ENCODE peak calls at places on chromosomes 7 and 10, in eight cellular contexts. One of them, this sample, is unnamed.

GRCh38 chr10:86402283-86402931 is 35.8 kb upstream of the GRID1 start:
- DNase-seq in glutamatergic neuron: no peak
- DNase-seq in heart right ventricle: no peak
- DNase-seq in GM13977: no peak
- DNase-seq in H1: no peak
- DNase-seq in heart left ventricle: no peak
- DNase-seq in MM.1S: no peak
- DNase-seq in kidney: no peak
- DNase-seq in this sample: no peak

GRCh38 chr7:105759670-105760548 is 116.5 kb downstream of the ATXN7L1 start:
- DNase-seq in glutamatergic neuron: peak; percentile 51
- DNase-seq in heart right ventricle: peak; percentile 36
- DNase-seq in GM13977: no peak
- DNase-seq in H1: no peak
- DNase-seq in heart left ventricle: no peak
- DNase-seq in MM.1S: peak; percentile 56
- DNase-seq in kidney: no peak
- DNase-seq in this sample: peak; percentile 38

GRCh38 chr7:16693601-16694318 is 47.8 kb downstream of the BZW2 start:
- DNase-seq in glutamatergic neuron: no peak
- DNase-seq in heart right ventricle: no peak
- DNase-seq in GM13977: no peak
- DNase-seq in H1: no peak
- DNase-seq in heart left ventricle: no peak
- DNase-seq in MM.1S: no peak
- DNase-seq in kidney: no peak
- DNase-seq in this sample: no peak

GRCh38 chr10:120600871-120601644 is 144.0 kb downstream of the PLPP4 start:
- DNase-seq in glutamatergic neuron: peak; percentile 69
- DNase-seq in heart right ventricle: no peak
- DNase-seq in GM13977: no peak
- DNase-seq in H1: peak; percentile 63
- DNase-seq in heart left ventricle: no peak
- DNase-seq in MM.1S: no peak
- DNase-seq in kidney: no peak
- DNase-seq in this sample: peak; percentile 67

GRCh38 chr7:92833766-92834605 is 2.4 kb downstream of the CDK6 start:
- DNase-seq in glutamatergic neuron: peak; percentile 80
- DNase-seq in heart right ventricle: peak; percentile 86
- DNase-seq in GM13977: peak; percentile 75
- DNase-seq in H1: peak; percentile 83
- DNase-seq in heart left ventricle: peak; percentile 91
- DNase-seq in MM.1S: peak; percentile 84
- DNase-seq in kidney: peak; percentile 92
- DNase-seq in this sample: peak; percentile 66

GRCh38 chr10:58590152-58590551 is 77.5 kb downstream of the BICC1 start:
- DNase-seq in glutamatergic neuron: no peak
- DNase-seq in heart right ventricle: peak; percentile 22
- DNase-seq in GM13977: no peak
- DNase-seq in H1: no peak
- DNase-seq in heart left ventricle: no peak
- DNase-seq in MM.1S: no peak
- DNase-seq in kidney: peak; percentile 44
- DNase-seq in this sample: no peak

GRCh38 chr10:71774916-71775702 is 1.8 kb upstream of the VSIR start:
- DNase-seq in glutamatergic neuron: no peak
- DNase-seq in heart right ventricle: no peak
- DNase-seq in GM13977: no peak
- DNase-seq in H1: no peak
- DNase-seq in heart left ventricle: no peak
- DNase-seq in MM.1S: no peak
- DNase-seq in kidney: peak; percentile 84
- DNase-seq in this sample: no peak

GRCh38 chr7:44587843-44588711 is 6.0 kb upstream of the TMED4 start:
- DNase-seq in glutamatergic neuron: no peak
- DNase-seq in heart right ventricle: peak; percentile 55
- DNase-seq in GM13977: peak; percentile 30
- DNase-seq in H1: no peak
- DNase-seq in heart left ventricle: no peak
- DNase-seq in MM.1S: peak; percentile 74
- DNase-seq in kidney: no peak
- DNase-seq in this sample: no peak

GRCh38 chr10:8104005-8104404 is 49.5 kb downstream of the GATA3 start:
- DNase-seq in glutamatergic neuron: no peak
- DNase-seq in heart right ventricle: no peak
- DNase-seq in GM13977: peak; percentile 34
- DNase-seq in H1: no peak
- DNase-seq in heart left ventricle: no peak
- DNase-seq in MM.1S: no peak
- DNase-seq in kidney: no peak
- DNase-seq in this sample: no peak

GRCh38 chr7:95395755-95396135 is 430 bp downstream of the PON3 start:
- DNase-seq in glutamatergic neuron: no peak
- DNase-seq in heart right ventricle: no peak
- DNase-seq in GM13977: no peak
- DNase-seq in H1: no peak
- DNase-seq in heart left ventricle: no peak
- DNase-seq in MM.1S: no peak
- DNase-seq in kidney: no peak
- DNase-seq in this sample: no peak

GRCh38 chr7:95398155-95398940 is 2.2 kb upstream of the PON3 start:
- DNase-seq in glutamatergic neuron: no peak
- DNase-seq in heart right ventricle: no peak
- DNase-seq in GM13977: no peak
- DNase-seq in H1: no peak
- DNase-seq in heart left ventricle: no peak
- DNase-seq in MM.1S: no peak
- DNase-seq in kidney: no peak
- DNase-seq in this sample: no peak

GRCh38 chr7:95397381-95397780 is 1.2 kb upstream of the PON3 start:
- DNase-seq in glutamatergic neuron: no peak
- DNase-seq in heart right ventricle: no peak
- DNase-seq in GM13977: no peak
- DNase-seq in H1: no peak
- DNase-seq in heart left ventricle: no peak
- DNase-seq in MM.1S: no peak
- DNase-seq in kidney: no peak
- DNase-seq in this sample: no peak

GRCh38 chr7:95394370-95394769 is 1.8 kb downstream of the PON3 start:
- DNase-seq in glutamatergic neuron: no peak
- DNase-seq in heart right ventricle: no peak
- DNase-seq in GM13977: peak; percentile 23
- DNase-seq in H1: no peak
- DNase-seq in heart left ventricle: no peak
- DNase-seq in MM.1S: no peak
- DNase-seq in kidney: no peak
- DNase-seq in this sample: no peak

DNA sequence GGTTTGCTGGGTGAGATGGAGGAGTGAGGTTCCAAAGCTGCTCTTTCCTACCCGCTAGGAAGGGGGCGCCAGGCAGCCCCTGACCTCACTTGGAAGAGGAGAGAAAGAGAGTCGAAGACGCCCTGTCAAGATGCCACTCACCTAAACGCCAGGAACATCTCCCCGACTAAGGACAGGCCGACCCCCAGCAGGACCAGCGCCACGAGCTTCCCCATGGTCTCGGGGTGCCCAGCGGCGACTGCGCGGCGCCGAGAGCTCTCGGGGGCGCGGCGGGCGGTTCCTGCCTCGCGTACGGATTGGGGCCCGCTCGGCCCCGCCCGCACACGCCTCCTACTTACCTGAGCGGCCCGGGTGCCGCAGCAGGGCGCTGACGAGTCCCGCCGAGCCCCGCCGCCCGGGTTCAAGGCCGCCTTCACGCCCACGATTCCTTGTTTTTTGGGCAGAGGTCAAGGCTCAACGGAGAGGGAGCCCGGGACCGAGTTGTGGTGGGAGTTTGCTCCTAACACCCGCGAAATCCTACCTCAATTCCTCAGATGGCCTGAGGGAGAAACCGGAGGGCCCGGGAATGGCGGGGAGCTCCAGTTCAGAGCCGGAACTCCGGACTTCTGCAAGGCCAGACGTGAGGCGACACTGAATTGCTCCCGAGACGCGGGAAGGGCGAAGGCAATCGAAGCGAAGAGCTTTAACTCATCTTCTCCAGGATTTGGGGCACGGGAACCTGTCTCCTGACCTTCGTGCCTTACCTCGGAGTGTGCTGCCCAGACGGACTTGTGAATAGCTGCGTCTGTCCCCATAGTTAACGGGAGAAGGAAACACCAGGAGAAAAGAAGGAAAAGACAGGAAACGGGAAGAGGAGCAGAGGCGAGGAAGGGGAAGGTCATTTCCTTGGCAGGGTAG is at the start of gene PON3:
- DNase-seq in glutamatergic neuron: no peak
- DNase-seq in heart right ventricle: peak; percentile 11
- DNase-seq in GM13977: peak; percentile 56
- DNase-seq in H1: peak; percentile 56
- DNase-seq in heart left ventricle: no peak
- DNase-seq in MM.1S: peak; percentile 38
- DNase-seq in kidney: no peak
- DNase-seq in this sample: peak; percentile 66
- TF ChIP-seq CTCF in glutamatergic neuron: no peak
- TF ChIP-seq CTCF in heart right ventricle: no peak
- TF ChIP-seq CTCF in GM13977: peak; percentile 37
- TF ChIP-seq CTCF in H1: peak; percentile 58
- TF ChIP-seq CTCF in heart left ventricle: no peak
- TF ChIP-seq CTCF in MM.1S: peak; percentile 34
- TF ChIP-seq CTCF in kidney: no peak
- TF ChIP-seq CTCF in this sample: peak; percentile 40

GRCh38 chr7:128404143-128404681 is 5.6 kb downstream of the IMPDH1 start:
- DNase-seq in glutamatergic neuron: no peak
- DNase-seq in heart right ventricle: no peak
- DNase-seq in GM13977: no peak
- DNase-seq in H1: no peak
- DNase-seq in heart left ventricle: no peak
- DNase-seq in MM.1S: no peak
- DNase-seq in kidney: no peak
- DNase-seq in this sample: no peak

GRCh38 chr7:128406147-128406985 is 3.4 kb downstream of the IMPDH1 start:
- DNase-seq in glutamatergic neuron: no peak
- DNase-seq in heart right ventricle: no peak
- DNase-seq in GM13977: peak; percentile 48
- DNase-seq in H1: peak; percentile 60
- DNase-seq in heart left ventricle: no peak
- DNase-seq in MM.1S: no peak
- DNase-seq in kidney: no peak
- DNase-seq in this sample: peak; percentile 38

GRCh38 chr7:128403676-128404075 is 6.1 kb downstream of the IMPDH1 start:
- DNase-seq in glutamatergic neuron: no peak
- DNase-seq in heart right ventricle: no peak
- DNase-seq in GM13977: no peak
- DNase-seq in H1: no peak
- DNase-seq in heart left ventricle: no peak
- DNase-seq in MM.1S: no peak
- DNase-seq in kidney: no peak
- DNase-seq in this sample: no peak

GRCh38 chr7:128405345-128406146 is 4.2 kb downstream of the IMPDH1 start:
- DNase-seq in glutamatergic neuron: peak; percentile 68
- DNase-seq in heart right ventricle: peak; percentile 37
- DNase-seq in GM13977: peak; percentile 91
- DNase-seq in H1: peak; percentile 68
- DNase-seq in heart left ventricle: peak; percentile 82
- DNase-seq in MM.1S: peak; percentile 75
- DNase-seq in kidney: peak; percentile 82
- DNase-seq in this sample: peak; percentile 58

GRCh38 chr7:128404826-128405344 is 4.9 kb downstream of the IMPDH1 start:
- DNase-seq in glutamatergic neuron: no peak
- DNase-seq in heart right ventricle: no peak
- DNase-seq in GM13977: no peak
- DNase-seq in H1: no peak
- DNase-seq in heart left ventricle: no peak
- DNase-seq in MM.1S: peak; percentile 45
- DNase-seq in kidney: no peak
- DNase-seq in this sample: no peak
- TF ChIP-seq CTCF in glutamatergic neuron: no peak
- TF ChIP-seq CTCF in heart right ventricle: no peak
- TF ChIP-seq CTCF in GM13977: no peak
- TF ChIP-seq CTCF in H1: peak; percentile 30
- TF ChIP-seq CTCF in heart left ventricle: peak; percentile 21
- TF ChIP-seq CTCF in MM.1S: peak; percentile 45
- TF ChIP-seq CTCF in kidney: no peak
- TF ChIP-seq CTCF in this sample: no peak

GRCh38 chr10:98402513-98402912 is 12.5 kb downstream of the PYROXD2 start:
- DNase-seq in glutamatergic neuron: no peak
- DNase-seq in heart right ventricle: no peak
- DNase-seq in GM13977: no peak
- DNase-seq in H1: no peak
- DNase-seq in heart left ventricle: no peak
- DNase-seq in MM.1S: no peak
- DNase-seq in kidney: no peak
- DNase-seq in this sample: no peak
- TF ChIP-seq CTCF in glutamatergic neuron: no peak
- TF ChIP-seq CTCF in heart right ventricle: no peak
- TF ChIP-seq CTCF in GM13977: no peak
- TF ChIP-seq CTCF in H1: no peak
- TF ChIP-seq CTCF in heart left ventricle: no peak
- TF ChIP-seq CTCF in MM.1S: no peak
- TF ChIP-seq CTCF in kidney: no peak
- TF ChIP-seq CTCF in this sample: no peak

GRCh38 chr10:19809481-19809880 is 6.8 kb upstream of the PLXDC2 start:
- DNase-seq in glutamatergic neuron: no peak
- DNase-seq in heart right ventricle: no peak
- DNase-seq in GM13977: no peak
- DNase-seq in H1: no peak
- DNase-seq in heart left ventricle: no peak
- DNase-seq in MM.1S: no peak
- DNase-seq in kidney: no peak
- DNase-seq in this sample: no peak

GRCh38 chr10:19812976-19813375 is 3.3 kb upstream of the PLXDC2 start:
- DNase-seq in glutamatergic neuron: no peak
- DNase-seq in heart right ventricle: no peak
- DNase-seq in GM13977: no peak
- DNase-seq in H1: no peak
- DNase-seq in heart left ventricle: no peak
- DNase-seq in MM.1S: no peak
- DNase-seq in kidney: no peak
- DNase-seq in this sample: no peak

GRCh38 chr10:19815478-19816419 is 483 bp upstream of the PLXDC2 start:
- DNase-seq in glutamatergic neuron: peak; percentile 73
- DNase-seq in heart right ventricle: peak; percentile 87
- DNase-seq in GM13977: no peak
- DNase-seq in H1: peak; percentile 87
- DNase-seq in heart left ventricle: peak; percentile 88
- DNase-seq in MM.1S: peak; percentile 20
- DNase-seq in kidney: peak; percentile 93
- DNase-seq in this sample: peak; percentile 86

GRCh38 chr10:19815036-19815435 is 1.2 kb upstream of the PLXDC2 start:
- DNase-seq in glutamatergic neuron: no peak
- DNase-seq in heart right ventricle: no peak
- DNase-seq in GM13977: no peak
- DNase-seq in H1: no peak
- DNase-seq in heart left ventricle: no peak
- DNase-seq in MM.1S: no peak
- DNase-seq in kidney: no peak
- DNase-seq in this sample: no peak

DNA sequence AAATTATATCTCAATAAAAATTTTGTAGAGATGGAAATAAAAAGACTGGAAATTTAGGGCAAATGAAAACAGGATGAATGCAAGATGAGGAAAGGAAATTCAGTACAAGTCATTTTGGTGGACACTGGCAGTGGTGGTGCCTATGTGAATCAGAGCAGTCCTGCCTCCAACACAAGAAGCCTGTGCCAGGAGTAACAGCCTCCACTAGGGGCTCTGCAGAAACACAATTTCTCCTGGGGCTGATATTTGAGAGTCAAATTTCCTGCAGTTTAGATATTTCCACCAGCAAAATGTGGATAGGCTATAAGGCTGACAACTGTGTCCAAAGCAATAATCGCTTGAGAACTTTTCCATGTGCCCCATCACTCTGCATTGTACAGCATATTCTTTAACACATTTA is 4.7 kb upstream of the PLXDC2 start:
- DNase-seq in glutamatergic neuron: peak; percentile 35
- DNase-seq in heart right ventricle: peak; percentile 41
- DNase-seq in GM13977: no peak
- DNase-seq in H1: no peak
- DNase-seq in heart left ventricle: no peak
- DNase-seq in MM.1S: peak; percentile 21
- DNase-seq in kidney: no peak
- DNase-seq in this sample: peak; percentile 24
- TF ChIP-seq CTCF in glutamatergic neuron: peak; percentile 47
- TF ChIP-seq CTCF in heart right ventricle: peak; percentile 33
- TF ChIP-seq CTCF in GM13977: no peak
- TF ChIP-seq CTCF in H1: peak; percentile 62
- TF ChIP-seq CTCF in heart left ventricle: peak; percentile 46
- TF ChIP-seq CTCF in MM.1S: peak; percentile 41
- TF ChIP-seq CTCF in kidney: peak; percentile 45
- TF ChIP-seq CTCF in this sample: no peak

This sample was measured in WTC11.